ENCODE peak calls at places on chromosomes 16 and 17, in five cellular contexts. M, O, N, V and T are unnamed samples.

GRCh38 chr17:66551839-66552238 is 249.4 kb downstream of the PRKCA start:
- DNase-seq in V (no peak), N (no peak), O (no peak), M (no peak), T (no peak)

GRCh38 chr16:68387301-68387700 is 61.0 kb downstream of the SMPD3 start:
- DNase-seq in O (no peak), N (no peak), V (peak; percentile 90), M (no peak), T (no peak)

GRCh38 chr16:15466886-15467781 is 32.7 kb downstream of the BMERB1 start:
- DNase-seq in N (no peak), O (peak; percentile 11), M (no peak), V (no peak), T (no peak)

GRCh38 chr17:36918260-36918691 is 19.0 kb upstream of the LHX1 start:
- DNase-seq in V (no peak), O (no peak), N (no peak), M (no peak), T (no peak)

GRCh38 chr17:51372345-51373004 is 112.1 kb downstream of the UTP18 start:
- DNase-seq in O (peak; percentile 30), M (peak; percentile 31), V (peak; percentile 34), N (no peak), T (no peak)

GRCh38 chr17:1957037-1957436 is 68.1 kb downstream of the RTN4RL1 start:
- DNase-seq in M (no peak), V (no peak), N (no peak), O (no peak), T (no peak)

GRCh38 chr17:39209317-39210092 is 9.4 kb downstream of the RPL19 start:
- DNase-seq in N (no peak), M (peak; percentile 84), O (peak; percentile 31), V (peak; percentile 76), T (peak; percentile 69)

GRCh38 chr16:71205482-71206131 is 24.9 kb downstream of the HYDIN start:
- DNase-seq in O (peak; percentile 24), N (no peak), V (no peak), M (peak; percentile 34), T (peak; percentile 42)

GRCh38 chr16:22786691-22787090 is 27.3 kb upstream of the HS3ST2 start:
- DNase-seq in V (no peak), O (no peak), N (no peak), M (no peak), T (no peak)

GRCh38 chr17:50318551-50319310 is 27.2 kb upstream of the XYLT2 start:
- DNase-seq in O (no peak), M (no peak), V (no peak), N (no peak), T (no peak)

GRCh38 chr16:88731699-88732098 is 25.4 kb downstream of the CTU2 start:
- DNase-seq in N (no peak), O (no peak), V (no peak), M (no peak), T (no peak)

GRCh38 chr16:81932668-81933067 is 78.6 kb downstream of the SDR42E1 start:
- DNase-seq in N (no peak), V (no peak), M (no peak), O (peak; percentile 26), T (no peak)

GRCh38 chr17:49180303-49180702 is 30.1 kb downstream of the GNGT2 start:
- DNase-seq in N (no peak), O (peak; percentile 7), M (peak; percentile 68), V (peak; percentile 44), T (peak; percentile 67)